ENCODE peak calls at places on chromosomes 7 and 10, in seven cellular contexts. One of them, this sample, is unnamed.

GRCh38 chr7:7868245-7868899 is 100.2 kb upstream of the GLCCI1 start:
- DNase-seq in dorsolateral prefrontal cortex: no peak
- DNase-seq in AG08395: no peak
- DNase-seq in caudate nucleus: no peak
- DNase-seq in activated CD8-positive, alpha-beta T cell treated with anti-CD3 and anti-CD28 coated beads for 36 hours: no peak
- DNase-seq in ELR: no peak
- DNase-seq in EH: no peak
- DNase-seq in this sample: no peak

GRCh38 chr10:14653271-14654161 is 121.2 kb downstream of the FAM107B start:
- DNase-seq in caudate nucleus: no peak
- DNase-seq in activated CD8-positive, alpha-beta T cell treated with anti-CD3 and anti-CD28 coated beads for 36 hours: peak; percentile 10
- DNase-seq in ELR: peak; percentile 82
- DNase-seq in dorsolateral prefrontal cortex: no peak
- DNase-seq in EH: peak; percentile 92
- DNase-seq in AG08395: peak; percentile 82
- DNase-seq in this sample: no peak

GRCh38 chr7:83267141-83267631 is 104.5 kb upstream of the PCLO start:
- DNase-seq in EH: peak; percentile 12
- DNase-seq in caudate nucleus: no peak
- DNase-seq in activated CD8-positive, alpha-beta T cell treated with anti-CD3 and anti-CD28 coated beads for 36 hours: no peak
- DNase-seq in ELR: peak; percentile 46
- DNase-seq in AG08395: no peak
- DNase-seq in dorsolateral prefrontal cortex: no peak
- DNase-seq in this sample: no peak

GRCh38 chr7:116588641-116589594 is 64.1 kb downstream of the CAV1 start:
- DNase-seq in activated CD8-positive, alpha-beta T cell treated with anti-CD3 and anti-CD28 coated beads for 36 hours: no peak
- DNase-seq in EH: peak; percentile 76
- DNase-seq in AG08395: peak; percentile 43
- DNase-seq in ELR: peak; percentile 84
- DNase-seq in dorsolateral prefrontal cortex: no peak
- DNase-seq in caudate nucleus: no peak
- DNase-seq in this sample: no peak

GRCh38 chr7:27921081-27921836 is 181.3 kb downstream of the TAX1BP1 start:
- DNase-seq in ELR: peak; percentile 91
- DNase-seq in caudate nucleus: peak; percentile 6
- DNase-seq in dorsolateral prefrontal cortex: no peak
- DNase-seq in EH: peak; percentile 97
- DNase-seq in AG08395: peak; percentile 69
- DNase-seq in activated CD8-positive, alpha-beta T cell treated with anti-CD3 and anti-CD28 coated beads for 36 hours: peak; percentile 53
- DNase-seq in this sample: peak; percentile 55

GRCh38 chr7:110347091-110347490 is 743.8 kb upstream of the LRRN3 start:
- DNase-seq in dorsolateral prefrontal cortex: no peak
- DNase-seq in caudate nucleus: no peak
- DNase-seq in ELR: peak; percentile 11
- DNase-seq in EH: peak; percentile 2
- DNase-seq in activated CD8-positive, alpha-beta T cell treated with anti-CD3 and anti-CD28 coated beads for 36 hours: no peak
- DNase-seq in AG08395: no peak
- DNase-seq in this sample: no peak

GRCh38 chr10:15189133-15189881 is 20.8 kb upstream of the NMT2 start:
- DNase-seq in caudate nucleus: no peak
- DNase-seq in EH: no peak
- DNase-seq in activated CD8-positive, alpha-beta T cell treated with anti-CD3 and anti-CD28 coated beads for 36 hours: no peak
- DNase-seq in AG08395: no peak
- DNase-seq in dorsolateral prefrontal cortex: no peak
- DNase-seq in ELR: no peak
- DNase-seq in this sample: no peak

GRCh38 chr10:72058347-72058898 is 29.9 kb downstream of the SPOCK2 start:
- DNase-seq in AG08395: no peak
- DNase-seq in caudate nucleus: no peak
- DNase-seq in activated CD8-positive, alpha-beta T cell treated with anti-CD3 and anti-CD28 coated beads for 36 hours: no peak
- DNase-seq in dorsolateral prefrontal cortex: no peak
- DNase-seq in EH: no peak
- DNase-seq in ELR: no peak
- DNase-seq in this sample: no peak

GRCh38 chr7:1021366-1021765 is 23.0 kb upstream of the GPR146 start:
- DNase-seq in AG08395: no peak
- DNase-seq in EH: no peak
- DNase-seq in caudate nucleus: no peak
- DNase-seq in activated CD8-positive, alpha-beta T cell treated with anti-CD3 and anti-CD28 coated beads for 36 hours: no peak
- DNase-seq in dorsolateral prefrontal cortex: no peak
- DNase-seq in ELR: no peak
- DNase-seq in this sample: no peak

GRCh38 chr10:72061491-72061890 is 26.9 kb downstream of the SPOCK2 start:
- DNase-seq in caudate nucleus: no peak
- DNase-seq in activated CD8-positive, alpha-beta T cell treated with anti-CD3 and anti-CD28 coated beads for 36 hours: no peak
- DNase-seq in AG08395: no peak
- DNase-seq in EH: no peak
- DNase-seq in ELR: no peak
- DNase-seq in dorsolateral prefrontal cortex: no peak
- DNase-seq in this sample: peak; percentile 18

GRCh38 chr7:150811-151221 is 41.6 kb upstream of the FAM20C start:
- DNase-seq in EH: peak; percentile 12
- DNase-seq in caudate nucleus: no peak
- DNase-seq in AG08395: no peak
- DNase-seq in ELR: peak; percentile 19
- DNase-seq in dorsolateral prefrontal cortex: peak; percentile 32
- DNase-seq in activated CD8-positive, alpha-beta T cell treated with anti-CD3 and anti-CD28 coated beads for 36 hours: no peak
- DNase-seq in this sample: no peak

GRCh38 chr7:29606287-29606721 is 42.7 kb downstream of the PRR15 start:
- DNase-seq in ELR: peak; percentile 84
- DNase-seq in activated CD8-positive, alpha-beta T cell treated with anti-CD3 and anti-CD28 coated beads for 36 hours: no peak
- DNase-seq in AG08395: peak; percentile 76
- DNase-seq in caudate nucleus: no peak
- DNase-seq in EH: peak; percentile 69
- DNase-seq in dorsolateral prefrontal cortex: no peak
- DNase-seq in this sample: no peak

This sample was measured in DND-41.